ENCODE peak calls at places on chromosomes 11 and 22, in ten cellular contexts. One of them, this sample, is unnamed.

GRCh38 chr22:42500164-42500835 is 19.3 kb downstream of the RRP7A start:
- DNase-seq in dorsolateral prefrontal cortex: peak; percentile 79
- DNase-seq in tibial artery: peak; percentile 55
- DNase-seq in body of pancreas: peak; percentile 89
- DNase-seq in suprapubic skin: peak; percentile 88
- DNase-seq in neuronal stem cell: peak; percentile 65
- DNase-seq in H9: peak; percentile 96
- DNase-seq in GM23248: peak; percentile 84
- DNase-seq in cardiac muscle cell: peak; percentile 71
- DNase-seq in CD8-positive, alpha-beta memory T cell: peak; percentile 84
- DNase-seq in this sample: peak; percentile 50

GRCh38 chr11:107018902-107019493 is 722 bp upstream of the GUCY1A2 start:
- DNase-seq in dorsolateral prefrontal cortex: peak; percentile 78
- DNase-seq in tibial artery: peak; percentile 43
- DNase-seq in body of pancreas: peak; percentile 72
- DNase-seq in suprapubic skin: peak; percentile 68
- DNase-seq in neuronal stem cell: peak; percentile 71
- DNase-seq in H9: peak; percentile 90
- DNase-seq in GM23248: peak; percentile 89
- DNase-seq in cardiac muscle cell: peak; percentile 91
- DNase-seq in CD8-positive, alpha-beta memory T cell: no peak
- DNase-seq in this sample: no peak

GRCh38 chr11:133337905-133338536 is 194.3 kb downstream of the OPCML start:
- DNase-seq in dorsolateral prefrontal cortex: no peak
- DNase-seq in tibial artery: no peak
- DNase-seq in body of pancreas: no peak
- DNase-seq in suprapubic skin: no peak
- DNase-seq in neuronal stem cell: peak; percentile 15
- DNase-seq in H9: no peak
- DNase-seq in GM23248: no peak
- DNase-seq in cardiac muscle cell: peak; percentile 5
- DNase-seq in CD8-positive, alpha-beta memory T cell: no peak
- DNase-seq in this sample: no peak

GRCh38 chr11:100800202-100800601 is 113.1 kb downstream of the ARHGAP42 start:
- DNase-seq in dorsolateral prefrontal cortex: no peak
- DNase-seq in tibial artery: no peak
- DNase-seq in body of pancreas: no peak
- DNase-seq in suprapubic skin: no peak
- DNase-seq in neuronal stem cell: no peak
- DNase-seq in H9: no peak
- DNase-seq in GM23248: no peak
- DNase-seq in cardiac muscle cell: no peak
- DNase-seq in CD8-positive, alpha-beta memory T cell: no peak
- DNase-seq in this sample: no peak

GRCh38 chr11:134751825-134752224 is 339.8 kb upstream of the B3GAT1 start:
- DNase-seq in dorsolateral prefrontal cortex: no peak
- DNase-seq in tibial artery: no peak
- DNase-seq in body of pancreas: no peak
- DNase-seq in suprapubic skin: no peak
- DNase-seq in neuronal stem cell: no peak
- DNase-seq in H9: no peak
- DNase-seq in GM23248: no peak
- DNase-seq in cardiac muscle cell: no peak
- DNase-seq in CD8-positive, alpha-beta memory T cell: no peak
- DNase-seq in this sample: no peak

GRCh38 chr22:37608477-37609239 is at the start of gene GGA1:
- DNase-seq in dorsolateral prefrontal cortex: peak; percentile 97
- DNase-seq in tibial artery: peak; percentile 94
- DNase-seq in body of pancreas: peak; percentile 95
- DNase-seq in suprapubic skin: peak; percentile 97
- DNase-seq in neuronal stem cell: peak; percentile 95
- DNase-seq in H9: peak; percentile 96
- DNase-seq in GM23248: peak; percentile 98
- DNase-seq in cardiac muscle cell: peak; percentile 95
- DNase-seq in CD8-positive, alpha-beta memory T cell: peak; percentile 97
- DNase-seq in this sample: peak; percentile 95

GRCh38 chr22:48696371-48696770 is 1131.3 kb downstream of the BRD1 start:
- DNase-seq in dorsolateral prefrontal cortex: no peak
- DNase-seq in tibial artery: no peak
- DNase-seq in body of pancreas: no peak
- DNase-seq in suprapubic skin: no peak
- DNase-seq in neuronal stem cell: no peak
- DNase-seq in H9: no peak
- DNase-seq in GM23248: no peak
- DNase-seq in cardiac muscle cell: no peak
- DNase-seq in CD8-positive, alpha-beta memory T cell: no peak
- DNase-seq in this sample: no peak

GRCh38 chr22:42134033-42135020 is 3.7 kb upstream of the CYP2D6 start:
- DNase-seq in dorsolateral prefrontal cortex: no peak
- DNase-seq in tibial artery: no peak
- DNase-seq in body of pancreas: no peak
- DNase-seq in suprapubic skin: peak; percentile 56
- DNase-seq in neuronal stem cell: no peak
- DNase-seq in H9: no peak
- DNase-seq in GM23248: no peak
- DNase-seq in cardiac muscle cell: no peak
- DNase-seq in CD8-positive, alpha-beta memory T cell: no peak
- DNase-seq in this sample: no peak

GRCh38 chr11:2376751-2377451 is at the start of gene CD81:
- DNase-seq in dorsolateral prefrontal cortex: no peak
- DNase-seq in tibial artery: no peak
- DNase-seq in body of pancreas: peak; percentile 59
- DNase-seq in suprapubic skin: peak; percentile 79
- DNase-seq in neuronal stem cell: peak; percentile 56
- DNase-seq in H9: peak; percentile 54
- DNase-seq in GM23248: peak; percentile 71
- DNase-seq in cardiac muscle cell: peak; percentile 75
- DNase-seq in CD8-positive, alpha-beta memory T cell: peak; percentile 80
- DNase-seq in this sample: peak; percentile 42

GRCh38 chr11:2374456-2375201 is 2.5 kb upstream of the CD81 start:
- DNase-seq in dorsolateral prefrontal cortex: no peak
- DNase-seq in tibial artery: no peak
- DNase-seq in body of pancreas: no peak
- DNase-seq in suprapubic skin: no peak
- DNase-seq in neuronal stem cell: no peak
- DNase-seq in H9: no peak
- DNase-seq in GM23248: no peak
- DNase-seq in cardiac muscle cell: no peak
- DNase-seq in CD8-positive, alpha-beta memory T cell: no peak
- DNase-seq in this sample: no peak

GRCh38 chr11:2377511-2378443 is 667 bp downstream of the CD81 start:
- DNase-seq in dorsolateral prefrontal cortex: no peak
- DNase-seq in tibial artery: peak; percentile 79
- DNase-seq in body of pancreas: peak; percentile 86
- DNase-seq in suprapubic skin: peak; percentile 87
- DNase-seq in neuronal stem cell: peak; percentile 56
- DNase-seq in H9: peak; percentile 57
- DNase-seq in GM23248: peak; percentile 86
- DNase-seq in cardiac muscle cell: peak; percentile 68
- DNase-seq in CD8-positive, alpha-beta memory T cell: peak; percentile 78
- DNase-seq in this sample: no peak

GRCh38 chr11:2375964-2376551 is 1.1 kb upstream of the CD81 start:
- DNase-seq in dorsolateral prefrontal cortex: no peak
- DNase-seq in tibial artery: no peak
- DNase-seq in body of pancreas: peak; percentile 75
- DNase-seq in suprapubic skin: peak; percentile 64
- DNase-seq in neuronal stem cell: no peak
- DNase-seq in H9: no peak
- DNase-seq in GM23248: no peak
- DNase-seq in cardiac muscle cell: no peak
- DNase-seq in CD8-positive, alpha-beta memory T cell: no peak
- DNase-seq in this sample: no peak

GRCh38 chr11:2375341-2375853 is 1.7 kb upstream of the CD81 start:
- DNase-seq in dorsolateral prefrontal cortex: no peak
- DNase-seq in tibial artery: no peak
- DNase-seq in body of pancreas: peak; percentile 62
- DNase-seq in suprapubic skin: no peak
- DNase-seq in neuronal stem cell: no peak
- DNase-seq in H9: no peak
- DNase-seq in GM23248: no peak
- DNase-seq in cardiac muscle cell: peak; percentile 72
- DNase-seq in CD8-positive, alpha-beta memory T cell: no peak
- DNase-seq in this sample: no peak
- H3K27ac ChIP-seq in dorsolateral prefrontal cortex: no peak overlapping the region
- H3K27ac ChIP-seq in tibial artery: no peak overlapping the region
- H3K27ac ChIP-seq in body of pancreas: peak overlapping the region; percentile 94
- H3K27ac ChIP-seq in suprapubic skin: no peak overlapping the region
- H3K27ac ChIP-seq in neuronal stem cell: no peak overlapping the region
- H3K27ac ChIP-seq in H9: no peak overlapping the region
- H3K27ac ChIP-seq in GM23248: no peak overlapping the region
- H3K27ac ChIP-seq in cardiac muscle cell: peak overlapping the region; percentile 61
- H3K27ac ChIP-seq in CD8-positive, alpha-beta memory T cell: no peak overlapping the region
- H3K27ac ChIP-seq in this sample: no peak overlapping the region

GRCh38 chr11:764322-765024 is 12.8 kb downstream of the GATD1 start:
- DNase-seq in dorsolateral prefrontal cortex: no peak
- DNase-seq in tibial artery: no peak
- DNase-seq in body of pancreas: no peak
- DNase-seq in suprapubic skin: no peak
- DNase-seq in neuronal stem cell: no peak
- DNase-seq in H9: no peak
- DNase-seq in GM23248: no peak
- DNase-seq in cardiac muscle cell: no peak
- DNase-seq in CD8-positive, alpha-beta memory T cell: no peak
- DNase-seq in this sample: no peak

GRCh38 chr11:765802-766091 is 11.5 kb downstream of the GATD1 start:
- DNase-seq in dorsolateral prefrontal cortex: no peak
- DNase-seq in tibial artery: no peak
- DNase-seq in body of pancreas: no peak
- DNase-seq in suprapubic skin: no peak
- DNase-seq in neuronal stem cell: no peak
- DNase-seq in H9: no peak
- DNase-seq in GM23248: no peak
- DNase-seq in cardiac muscle cell: no peak
- DNase-seq in CD8-positive, alpha-beta memory T cell: no peak
- DNase-seq in this sample: no peak

GRCh38 chr11:766106-766940 is 11.0 kb downstream of the GATD1 start:
- DNase-seq in dorsolateral prefrontal cortex: no peak
- DNase-seq in tibial artery: no peak
- DNase-seq in body of pancreas: no peak
- DNase-seq in suprapubic skin: no peak
- DNase-seq in neuronal stem cell: no peak
- DNase-seq in H9: no peak
- DNase-seq in GM23248: no peak
- DNase-seq in cardiac muscle cell: no peak
- DNase-seq in CD8-positive, alpha-beta memory T cell: no peak
- DNase-seq in this sample: no peak

GRCh38 chr11:763549-764321 is 13.6 kb downstream of the GATD1 start:
- DNase-seq in dorsolateral prefrontal cortex: no peak
- DNase-seq in tibial artery: no peak
- DNase-seq in body of pancreas: no peak
- DNase-seq in suprapubic skin: no peak
- DNase-seq in neuronal stem cell: no peak
- DNase-seq in H9: peak; percentile 70
- DNase-seq in GM23248: no peak
- DNase-seq in cardiac muscle cell: no peak
- DNase-seq in CD8-positive, alpha-beta memory T cell: no peak
- DNase-seq in this sample: no peak

DNA sequence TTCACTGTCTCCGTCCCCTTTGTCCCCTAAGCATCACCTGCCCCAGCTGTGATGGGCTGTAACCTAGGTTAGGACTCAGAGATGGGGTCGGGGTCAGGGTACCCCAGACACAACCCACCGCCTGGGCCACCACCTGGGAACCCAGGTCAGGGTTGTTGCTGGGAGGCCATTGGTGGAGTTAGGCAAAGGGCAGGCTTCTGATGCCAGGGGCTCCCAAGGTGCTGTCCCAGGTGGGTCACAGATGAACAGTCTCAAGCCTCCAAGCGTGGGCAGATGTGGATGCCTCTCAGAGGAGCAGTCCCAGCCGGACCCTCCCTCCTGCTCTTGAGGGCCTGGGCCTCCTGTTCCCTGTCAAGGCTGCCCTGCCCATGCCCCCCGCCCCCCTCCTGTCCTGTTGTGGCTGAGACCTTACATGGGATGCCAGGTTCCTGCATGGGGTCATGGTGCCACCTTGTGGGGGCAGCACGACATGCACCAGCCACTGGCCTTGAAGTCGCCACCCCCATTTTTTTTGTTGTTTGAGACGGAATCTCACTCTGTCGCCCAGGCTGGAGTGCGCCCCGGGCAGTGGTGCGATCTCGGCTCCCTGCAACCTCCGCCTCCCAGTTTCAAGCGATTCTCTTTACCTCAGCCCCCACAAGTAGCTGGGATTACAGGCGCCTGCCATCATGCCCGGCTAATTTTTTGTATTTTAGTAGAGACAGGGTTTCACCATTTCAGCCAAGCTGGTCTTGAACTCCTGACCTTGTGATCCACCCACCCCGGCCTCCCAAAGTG is 12.1 kb downstream of the GATD1 start:
- DNase-seq in dorsolateral prefrontal cortex: no peak
- DNase-seq in tibial artery: no peak
- DNase-seq in body of pancreas: peak; percentile 75
- DNase-seq in suprapubic skin: peak; percentile 69
- DNase-seq in neuronal stem cell: no peak
- DNase-seq in H9: peak; percentile 86
- DNase-seq in GM23248: peak; percentile 66
- DNase-seq in cardiac muscle cell: peak; percentile 64
- DNase-seq in CD8-positive, alpha-beta memory T cell: peak; percentile 75
- DNase-seq in this sample: no peak
- H3K27ac ChIP-seq in dorsolateral prefrontal cortex: peak overlapping the region; percentile 32
- H3K27ac ChIP-seq in tibial artery: no peak overlapping the region
- H3K27ac ChIP-seq in body of pancreas: no peak overlapping the region
- H3K27ac ChIP-seq in suprapubic skin: no peak overlapping the region
- H3K27ac ChIP-seq in neuronal stem cell: no peak overlapping the region
- H3K27ac ChIP-seq in H9: no peak overlapping the region
- H3K27ac ChIP-seq in GM23248: no peak overlapping the region
- H3K27ac ChIP-seq in cardiac muscle cell: peak overlapping the region; percentile 22
- H3K27ac ChIP-seq in CD8-positive, alpha-beta memory T cell: no peak overlapping the region
- H3K27ac ChIP-seq in this sample: no peak overlapping the region

GRCh38 chr11:75152651-75153553 is 2.0 kb downstream of the SLCO2B1 start:
- DNase-seq in dorsolateral prefrontal cortex: no peak
- DNase-seq in tibial artery: no peak
- DNase-seq in body of pancreas: no peak
- DNase-seq in suprapubic skin: peak; percentile 59
- DNase-seq in neuronal stem cell: no peak
- DNase-seq in H9: no peak
- DNase-seq in GM23248: no peak
- DNase-seq in cardiac muscle cell: no peak
- DNase-seq in CD8-positive, alpha-beta memory T cell: no peak
- DNase-seq in this sample: no peak
- H3K27ac ChIP-seq in dorsolateral prefrontal cortex: peak overlapping the region; percentile 72
- H3K27ac ChIP-seq in tibial artery: no peak overlapping the region
- H3K27ac ChIP-seq in body of pancreas: peak overlapping the region; percentile 76
- H3K27ac ChIP-seq in suprapubic skin: no peak overlapping the region
- H3K27ac ChIP-seq in neuronal stem cell: no peak overlapping the region
- H3K27ac ChIP-seq in H9: no peak overlapping the region
- H3K27ac ChIP-seq in GM23248: no peak overlapping the region
- H3K27ac ChIP-seq in cardiac muscle cell: no peak overlapping the region
- H3K27ac ChIP-seq in CD8-positive, alpha-beta memory T cell: no peak overlapping the region
- H3K27ac ChIP-seq in this sample: peak overlapping the region; percentile 83

DNA sequence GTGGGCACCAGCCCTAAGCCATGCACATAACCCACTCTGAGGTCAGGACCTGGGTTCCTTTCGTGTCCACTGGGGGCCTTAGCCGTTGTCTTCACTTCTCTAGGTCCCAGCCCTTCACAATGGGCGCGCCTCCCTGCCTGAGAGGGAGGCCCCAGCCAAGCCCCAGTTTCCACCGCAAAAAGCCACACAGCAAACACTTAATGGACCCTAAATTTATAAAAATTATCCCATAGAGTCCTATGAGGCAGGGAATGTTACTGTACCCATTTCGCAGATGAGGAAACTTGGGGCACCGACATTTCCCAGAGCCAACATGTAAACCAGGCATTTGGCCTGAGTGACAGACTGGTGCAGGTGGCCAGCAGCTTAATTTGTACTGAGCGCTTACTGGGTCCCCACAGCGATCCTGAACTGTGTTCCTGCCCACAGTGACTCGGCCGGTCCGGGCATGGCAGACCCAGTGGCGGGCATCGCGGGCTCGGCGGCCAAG is 1.3 kb downstream of the GAS2L1 start:
- DNase-seq in dorsolateral prefrontal cortex: no peak
- DNase-seq in tibial artery: no peak
- DNase-seq in body of pancreas: no peak
- DNase-seq in suprapubic skin: no peak
- DNase-seq in neuronal stem cell: no peak
- DNase-seq in H9: no peak
- DNase-seq in GM23248: no peak
- DNase-seq in cardiac muscle cell: no peak
- DNase-seq in CD8-positive, alpha-beta memory T cell: no peak
- DNase-seq in this sample: no peak
- H3K27ac ChIP-seq in dorsolateral prefrontal cortex: peak overlapping the region; percentile 87
- H3K27ac ChIP-seq in tibial artery: peak overlapping the region; percentile 91
- H3K27ac ChIP-seq in body of pancreas: no peak overlapping the region
- H3K27ac ChIP-seq in suprapubic skin: peak overlapping the region; percentile 91
- H3K27ac ChIP-seq in neuronal stem cell: no peak overlapping the region
- H3K27ac ChIP-seq in H9: no peak overlapping the region
- H3K27ac ChIP-seq in GM23248: peak overlapping the region; percentile 51
- H3K27ac ChIP-seq in cardiac muscle cell: no peak overlapping the region
- H3K27ac ChIP-seq in CD8-positive, alpha-beta memory T cell: no peak overlapping the region
- H3K27ac ChIP-seq in this sample: peak overlapping the region; percentile 82

This sample was measured in caudate nucleus.